ENCODE peak calls at places on chromosomes 2 and 18, in seven cellular contexts. One of them, this sample, is unnamed. For H3K4me1 and H3K9me3, the result is how much of the 10 kb centered on the place peaks cover.

GRCh38 chr2:200479617-200480292 is 30.1 kb downstream of the KCTD18 start:
- DNase-seq in aorta: no peak
- DNase-seq in adrenal gland: no peak
- DNase-seq in lung: no peak
- DNase-seq in K562: no peak
- DNase-seq in adipocyte: peak
- DNase-seq in GM23248: peak
- DNase-seq in this sample: no peak

GRCh38 chr2:62313433-62314227 is 117.7 kb downstream of the B3GNT2 start:
- DNase-seq in lung: no peak
- DNase-seq in K562: no peak
- DNase-seq in adrenal gland: no peak
- DNase-seq in adipocyte: no peak
- DNase-seq in aorta: no peak
- DNase-seq in GM23248: no peak
- DNase-seq in this sample: no peak

GRCh38 chr2:29628882-29629281 is 292.5 kb downstream of the ALK start:
- DNase-seq in lung: no peak
- DNase-seq in GM23248: no peak
- DNase-seq in aorta: no peak
- DNase-seq in adrenal gland: no peak
- DNase-seq in adipocyte: no peak
- DNase-seq in K562: no peak
- DNase-seq in this sample: no peak

GRCh38 chr18:63155910-63156773 is 163.4 kb downstream of the BCL2 start:
- DNase-seq in GM23248: no peak
- DNase-seq in K562: no peak
- DNase-seq in lung: no peak
- DNase-seq in adipocyte: no peak
- DNase-seq in adrenal gland: no peak
- DNase-seq in aorta: no peak
- DNase-seq in this sample: no peak

GRCh38 chr2:118474151-118474561 is 373.3 kb downstream of the EN1 start:
- DNase-seq in adipocyte: no peak
- DNase-seq in GM23248: no peak
- DNase-seq in K562: no peak
- DNase-seq in adrenal gland: no peak
- DNase-seq in lung: no peak
- DNase-seq in aorta: no peak
- DNase-seq in this sample: no peak

GRCh38 chr2:240142859-240143258 is 2.4 kb upstream of the OTOS start:
- DNase-seq in GM23248: no peak
- DNase-seq in adrenal gland: no peak
- DNase-seq in adipocyte: no peak
- DNase-seq in aorta: peak
- DNase-seq in lung: no peak
- DNase-seq in K562: no peak
- DNase-seq in this sample: peak

GRCh38 chr2:134718095-134718955 is 475 bp downstream of the TMEM163 start:
- DNase-seq in K562: no peak
- DNase-seq in lung: no peak
- DNase-seq in adrenal gland: peak
- DNase-seq in adipocyte: peak
- DNase-seq in aorta: no peak
- DNase-seq in GM23248: peak
- DNase-seq in this sample: no peak

GRCh38 chr18:49189772-49190171 is 239.0 kb upstream of the SMAD7 start:
- DNase-seq in GM23248: peak
- DNase-seq in adrenal gland: no peak
- DNase-seq in aorta: no peak
- DNase-seq in lung: no peak
- DNase-seq in K562: no peak
- DNase-seq in adipocyte: peak
- DNase-seq in this sample: no peak

GRCh38 chr2:232386490-232386739 is 7.9 kb downstream of the ALPP start:
- DNase-seq in GM23248: no peak
- DNase-seq in adrenal gland: no peak
- DNase-seq in lung: no peak
- DNase-seq in K562: no peak
- DNase-seq in aorta: peak
- DNase-seq in adipocyte: no peak
- DNase-seq in this sample: no peak

GRCh38 chr2:196256585-196256984 is 85.2 kb upstream of the STK17B start:
- DNase-seq in lung: no peak
- DNase-seq in adrenal gland: no peak
- DNase-seq in GM23248: no peak
- DNase-seq in K562: no peak
- DNase-seq in aorta: no peak
- DNase-seq in adipocyte: no peak
- DNase-seq in this sample: no peak

GRCh38 chr2:190819835-190820234 is 60.8 kb upstream of the GLS start:
- DNase-seq in adrenal gland: no peak
- DNase-seq in lung: no peak
- DNase-seq in GM23248: peak
- DNase-seq in aorta: no peak
- DNase-seq in adipocyte: peak
- DNase-seq in K562: no peak
- DNase-seq in this sample: peak

GRCh38 chr2:201978988-201979387 is 54.7 kb upstream of the FZD7 start:
- DNase-seq in K562: no peak
- DNase-seq in aorta: no peak
- DNase-seq in GM23248: no peak
- DNase-seq in adipocyte: no peak
- DNase-seq in lung: no peak
- DNase-seq in adrenal gland: no peak
- DNase-seq in this sample: no peak

GRCh38 chr2:109377976-109378375 is 235.8 kb downstream of the SEPTIN10 start:
- DNase-seq in lung: no peak
- DNase-seq in adipocyte: no peak
- DNase-seq in adrenal gland: no peak
- DNase-seq in aorta: no peak
- DNase-seq in K562: no peak
- DNase-seq in GM23248: no peak
- DNase-seq in this sample: no peak

GRCh38 chr2:29054430-29054829 is 19.9 kb downstream of the PCARE start:
- DNase-seq in lung: no peak
- DNase-seq in aorta: no peak
- DNase-seq in adrenal gland: no peak
- DNase-seq in adipocyte: no peak
- DNase-seq in GM23248: no peak
- DNase-seq in K562: no peak
- DNase-seq in this sample: no peak

GRCh38 chr2:88188741-88189140 is 18.6 kb downstream of the THNSL2 start:
- DNase-seq in adrenal gland: no peak
- DNase-seq in K562: no peak
- DNase-seq in GM23248: peak
- DNase-seq in adipocyte: no peak
- DNase-seq in lung: no peak
- DNase-seq in aorta: no peak
- DNase-seq in this sample: no peak

GRCh38 chr2:106156305-106157288 is 37.5 kb downstream of the UXS1 start:
- DNase-seq in adrenal gland: no peak
- DNase-seq in lung: no peak
- DNase-seq in K562: no peak
- DNase-seq in aorta: no peak
- DNase-seq in GM23248: no peak
- DNase-seq in adipocyte: no peak
- DNase-seq in this sample: no peak

GRCh38 chr2:109129356-109129920 is 433 bp downstream of the SH3RF3 start:
- DNase-seq in K562: no peak
- DNase-seq in GM23248: peak
- DNase-seq in aorta: peak
- DNase-seq in lung: no peak
- DNase-seq in adipocyte: peak
- DNase-seq in adrenal gland: peak
- DNase-seq in this sample: no peak

GRCh38 chr2:229057997-229058553 is 213.0 kb downstream of the PID1 start:
- DNase-seq in aorta: no peak
- DNase-seq in lung: no peak
- DNase-seq in adipocyte: no peak
- DNase-seq in GM23248: no peak
- DNase-seq in adrenal gland: no peak
- DNase-seq in K562: no peak
- DNase-seq in this sample: no peak

GRCh38 chr2:7812231-7812995 is 869.4 kb upstream of the ID2 start:
- DNase-seq in adipocyte: peak
- DNase-seq in GM23248: peak
- DNase-seq in K562: no peak
- DNase-seq in aorta: no peak
- DNase-seq in adrenal gland: no peak
- DNase-seq in lung: no peak
- DNase-seq in this sample: no peak

GRCh38 chr18:3395466-3395865 is 54.5 kb upstream of the TGIF1 start:
- DNase-seq in adrenal gland: no peak
- DNase-seq in aorta: no peak
- DNase-seq in K562: no peak
- DNase-seq in lung: no peak
- DNase-seq in adipocyte: no peak
- DNase-seq in GM23248: no peak
- DNase-seq in this sample: no peak

GRCh38 chr2:84302513-84303412 is 156.3 kb downstream of the SUCLG1 start:
- DNase-seq in adrenal gland: peak
- DNase-seq in GM23248: peak
- DNase-seq in aorta: no peak
- DNase-seq in lung: peak
- DNase-seq in adipocyte: peak
- DNase-seq in K562: peak
- DNase-seq in this sample: peak

GRCh38 chr18:79887181-79888000 is 64.1 kb downstream of the SLC66A2 start:
- DNase-seq in adrenal gland: no peak
- DNase-seq in GM23248: no peak
- DNase-seq in lung: no peak
- DNase-seq in K562: no peak
- DNase-seq in adipocyte: no peak
- DNase-seq in aorta: peak
- DNase-seq in this sample: no peak

GRCh38 chr2:120177011-120177621 is 46.1 kb downstream of the TMEM185B start:
- DNase-seq in lung: peak
- DNase-seq in adrenal gland: peak
- DNase-seq in K562: peak
- DNase-seq in adipocyte: no peak
- DNase-seq in GM23248: no peak
- DNase-seq in aorta: peak
- DNase-seq in this sample: no peak

GRCh38 chr2:100975521-100975785 is 26.6 kb upstream of the RPL31 start:
- DNase-seq in lung: no peak
- DNase-seq in K562: no peak
- DNase-seq in aorta: peak
- DNase-seq in adipocyte: no peak
- DNase-seq in GM23248: no peak
- DNase-seq in adrenal gland: no peak
- DNase-seq in this sample: no peak

GRCh38 chr2:130864830-130865229 is 28.1 kb downstream of the ARHGEF4 start:
- DNase-seq in lung: peak
- DNase-seq in K562: no peak
- DNase-seq in adipocyte: peak
- DNase-seq in aorta: peak
- DNase-seq in adrenal gland: peak
- DNase-seq in GM23248: peak
- DNase-seq in this sample: peak

GRCh38 chr2:155145758-155146229 is 447.3 kb downstream of the KCNJ3 start:
- DNase-seq in K562: no peak
- DNase-seq in aorta: no peak
- DNase-seq in GM23248: no peak
- DNase-seq in lung: no peak
- DNase-seq in adipocyte: no peak
- DNase-seq in adrenal gland: no peak
- DNase-seq in this sample: no peak
- H3K4me1 ChIP-seq in K562: under half
- H3K4me1 ChIP-seq in aorta: under half
- H3K4me1 ChIP-seq in GM23248: under half
- H3K4me1 ChIP-seq in lung: under half
- H3K4me1 ChIP-seq in adipocyte: under half
- H3K4me1 ChIP-seq in adrenal gland: under half
- H3K4me1 ChIP-seq in this sample: under half

GRCh38 chr2:129755786-129756185 is 223.7 kb upstream of the RAB6C start:
- DNase-seq in GM23248: no peak
- DNase-seq in adrenal gland: no peak
- DNase-seq in K562: no peak
- DNase-seq in lung: no peak
- DNase-seq in aorta: no peak
- DNase-seq in adipocyte: no peak
- DNase-seq in this sample: no peak
- H3K9me3 ChIP-seq in GM23248: under half
- H3K9me3 ChIP-seq in adrenal gland: under half
- H3K9me3 ChIP-seq in K562: under half
- H3K9me3 ChIP-seq in lung: under half
- H3K9me3 ChIP-seq in aorta: under half
- H3K9me3 ChIP-seq in adipocyte: under half
- H3K9me3 ChIP-seq in this sample: under half

DNA sequence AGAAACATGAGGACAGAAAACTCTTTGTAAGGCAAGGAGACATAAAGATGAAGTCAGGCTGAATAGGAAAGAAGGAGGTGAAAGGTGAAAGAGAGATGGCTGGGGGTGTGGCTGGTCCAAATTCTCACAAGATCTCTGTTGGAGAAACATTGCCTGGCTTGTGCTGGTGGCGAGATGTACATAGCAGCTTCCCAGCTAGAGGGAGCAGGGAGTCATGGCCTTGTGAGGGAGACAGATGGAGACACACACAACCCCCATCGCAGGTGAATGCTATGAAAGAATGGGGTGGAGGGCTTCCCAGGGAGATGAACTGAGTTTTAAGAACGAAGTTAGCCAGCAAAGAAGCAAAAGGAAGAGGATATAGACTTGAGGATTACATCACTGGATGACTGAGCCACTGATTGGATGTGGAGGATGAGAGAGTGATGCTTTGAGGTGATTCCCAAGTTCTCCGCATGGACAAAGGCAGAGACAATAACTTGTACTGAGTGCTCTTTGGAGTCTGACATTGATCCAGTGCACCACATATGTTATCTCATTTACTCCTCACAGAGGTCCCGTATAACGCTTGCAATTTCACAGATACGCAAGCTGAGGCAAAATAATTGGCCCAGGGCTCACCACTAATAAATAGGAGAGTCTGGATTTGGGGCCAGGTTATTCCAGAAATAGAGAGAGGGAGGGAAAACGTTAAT is 3.6 kb upstream of the EMX1 start:
- DNase-seq in adipocyte: no peak
- DNase-seq in GM23248: no peak
- DNase-seq in aorta: no peak
- DNase-seq in adrenal gland: peak
- DNase-seq in K562: no peak
- DNase-seq in lung: no peak
- DNase-seq in this sample: no peak
- H3K4me1 ChIP-seq in adipocyte: under half
- H3K4me1 ChIP-seq in GM23248: under half
- H3K4me1 ChIP-seq in aorta: under half
- H3K4me1 ChIP-seq in adrenal gland: under half
- H3K4me1 ChIP-seq in K562: under half
- H3K4me1 ChIP-seq in lung: under half
- H3K4me1 ChIP-seq in this sample: under half

DNA sequence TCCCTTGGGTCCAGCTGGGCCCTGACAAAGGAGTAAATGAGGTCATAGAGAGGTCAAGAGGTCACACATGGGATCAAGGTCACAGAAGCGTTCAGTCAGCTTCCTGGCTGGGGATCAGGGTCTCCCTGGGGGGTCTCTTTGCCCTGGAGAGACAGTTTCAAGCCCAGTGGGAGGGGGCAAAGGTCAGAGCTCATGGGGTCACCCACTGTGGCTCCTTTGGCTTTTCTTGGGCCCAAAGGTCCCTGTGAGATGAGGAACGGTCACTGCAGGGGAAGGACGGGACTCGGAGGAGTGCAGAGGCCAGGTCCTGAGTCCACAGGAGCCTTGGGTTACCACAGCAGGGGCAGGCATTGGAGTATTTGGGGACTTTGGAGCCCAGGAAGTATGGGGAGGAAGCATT is 30.7 kb upstream of the ANKRD62 start:
- DNase-seq in adrenal gland: no peak
- DNase-seq in lung: no peak
- DNase-seq in GM23248: no peak
- DNase-seq in adipocyte: no peak
- DNase-seq in aorta: no peak
- DNase-seq in K562: no peak
- DNase-seq in this sample: no peak
- H3K9me3 ChIP-seq in adrenal gland: under half
- H3K9me3 ChIP-seq in lung: under half
- H3K9me3 ChIP-seq in GM23248: under half
- H3K9me3 ChIP-seq in adipocyte: under half
- H3K9me3 ChIP-seq in aorta: under half
- H3K9me3 ChIP-seq in K562: under half
- H3K9me3 ChIP-seq in this sample: under half